ENCODE peak calls at places on chromosome 13, in nine cellular contexts. B, A, D, Y, Q, I, Z, F and W are unnamed samples.

GRCh38 chr13:45554604-45555109 is 60.9 kb downstream of the ERICH6B start:
- DNase-seq in B (no peak), Y (no peak), A (no peak), I (no peak), Z (no peak), Q (no peak), F (no peak), D (no peak), W (no peak)

GRCh38 chr13:80469841-80470378 is 129.0 kb upstream of the SPRY2 start:
- DNase-seq in A (no peak), B (no peak), Q (peak), I (peak), D (peak), Z (no peak), Y (peak), F (peak), W (no peak)

GRCh38 chr13:79642596-79642995 is 161.6 kb downstream of the NDFIP2 start:
- DNase-seq in Q (no peak), Z (no peak), A (no peak), Y (no peak), B (no peak), I (no peak), D (no peak), F (peak), W (no peak)

GRCh38 chr13:113669231-113669870 is 2.3 kb downstream of the GRK1 start:
- DNase-seq in A (no peak), I (no peak), Q (peak), B (no peak), Y (peak), Z (no peak), D (no peak), F (no peak), W (no peak)

GRCh38 chr13:97257228-97257755 is 35.2 kb downstream of the MBNL2 start:
- DNase-seq in Q (no peak), A (no peak), I (no peak), D (peak), Z (no peak), B (no peak), Y (no peak), F (no peak), W (no peak)

GRCh38 chr13:81773263-81773662 is 1432.3 kb upstream of the SPRY2 start:
- DNase-seq in Z (no peak), D (no peak), A (no peak), Q (no peak), B (no peak), Y (no peak), I (no peak), F (no peak), W (no peak)

GRCh38 chr13:113490496-113491417 is at the start of gene DCUN1D2:
- DNase-seq in A (peak), F (peak), D (peak), Y (peak), I (peak), Z (peak), B (peak), Q (peak), W (peak)

GRCh38 chr13:59269476-59269875 is 894.3 kb downstream of the DIAPH3 start:
- DNase-seq in A (no peak), B (no peak), Y (no peak), Z (no peak), D (no peak), F (peak), I (no peak), Q (no peak), W (no peak)

GRCh38 chr13:49810464-49810824 is 18.0 kb upstream of the KPNA3 start:
- DNase-seq in I (no peak), Q (no peak), D (no peak), Y (no peak), F (no peak), A (no peak), Z (no peak), B (no peak), W (no peak)

GRCh38 chr13:110281736-110282135 is 25.2 kb downstream of the COL4A1 start:
- DNase-seq in I (no peak), Z (no peak), D (no peak), A (no peak), B (no peak), F (no peak), Q (no peak), Y (no peak), W (no peak)

GRCh38 chr13:110280996-110281688 is 25.8 kb downstream of the COL4A1 start:
- DNase-seq in A (no peak), F (no peak), I (no peak), Y (no peak), B (no peak), Z (no peak), Q (no peak), D (no peak), W (no peak)

GRCh38 chr13:110279684-110280083 is 27.3 kb downstream of the COL4A1 start:
- DNase-seq in B (no peak), Z (no peak), Y (no peak), F (no peak), Q (peak), A (no peak), D (no peak), I (no peak), W (no peak)

GRCh38 chr13:110278859-110279258 is 28.1 kb downstream of the COL4A1 start:
- DNase-seq in F (no peak), D (no peak), I (no peak), Y (no peak), A (no peak), Q (peak), B (no peak), Z (no peak), W (no peak)

GRCh38 chr13:110280231-110280813 is 26.6 kb downstream of the COL4A1 start:
- DNase-seq in D (no peak), I (no peak), F (no peak), Q (no peak), Y (no peak), B (no peak), Z (no peak), A (no peak), W (no peak)
- TF ChIP-seq CTCF in D (no peak), I (no peak), F (no peak), Q (no peak), Y (no peak), B (no peak), Z (no peak), A (no peak), W (no peak)

DNA sequence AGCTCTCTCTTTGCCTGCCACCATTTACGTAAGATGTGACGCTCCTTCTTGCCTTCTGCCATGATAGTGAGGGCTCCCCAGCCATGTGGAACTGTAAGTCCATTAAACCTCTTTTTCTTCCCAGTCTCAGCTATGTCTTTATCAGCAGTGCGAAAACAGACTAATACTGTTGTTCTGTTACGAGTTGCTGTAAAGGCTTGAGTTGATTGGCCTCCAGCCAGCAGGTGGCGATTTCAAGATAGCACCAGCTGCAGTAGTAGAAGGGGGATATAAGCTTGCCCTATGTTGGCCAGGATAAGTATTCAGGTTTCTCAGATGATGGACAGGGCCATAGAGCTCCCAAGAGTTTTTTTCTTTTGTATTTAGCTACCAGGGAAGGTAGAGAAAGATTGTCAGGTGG is 385.5 kb downstream of the MZT1 start:
- DNase-seq in F (no peak), B (no peak), I (no peak), Y (no peak), D (no peak), Q (no peak), A (no peak), Z (no peak), W (no peak)
- TF ChIP-seq CTCF in F (no peak), B (no peak), I (no peak), Y (no peak), D (no peak), Q (no peak), A (no peak), Z (no peak), W (no peak)

GRCh38 chr13:38863536-38863935 is 127.1 kb downstream of the STOML3 start:
- DNase-seq in Z (no peak), Y (no peak), F (no peak), A (no peak), D (no peak), Q (no peak), I (no peak), B (no peak), W (no peak)

GRCh38 chr13:38868399-38868798 is 122.2 kb downstream of the STOML3 start:
- DNase-seq in A (no peak), Q (no peak), I (no peak), Y (no peak), B (no peak), D (no peak), F (no peak), Z (no peak), W (no peak)

GRCh38 chr13:38862443-38862842 is 128.2 kb downstream of the STOML3 start:
- DNase-seq in I (no peak), Q (no peak), F (no peak), D (no peak), A (no peak), B (peak), Z (no peak), Y (no peak), W (no peak)

GRCh38 chr13:38868870-38869269 is 121.8 kb downstream of the STOML3 start:
- DNase-seq in I (no peak), A (no peak), D (no peak), Q (no peak), F (no peak), Y (no peak), Z (no peak), B (no peak), W (no peak)

DNA sequence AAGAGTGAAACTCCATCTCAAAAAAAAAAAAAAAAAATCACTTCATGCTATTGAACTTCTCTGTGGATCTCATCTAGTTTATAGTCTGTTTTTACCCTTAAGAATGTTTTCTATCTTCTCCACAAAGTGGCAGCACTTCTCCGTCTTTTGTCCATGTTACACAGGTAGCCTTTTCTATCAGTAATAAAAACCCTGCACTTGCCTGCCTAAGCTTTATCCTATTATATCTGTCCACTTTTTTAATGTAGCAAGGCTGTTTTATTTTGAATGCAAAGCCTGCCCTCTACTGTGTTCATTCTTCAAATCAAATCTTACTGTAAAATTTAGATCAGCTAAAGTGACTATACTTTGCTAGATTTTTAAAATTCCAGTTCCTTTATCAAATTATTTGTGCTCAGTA is 124.0 kb downstream of the STOML3 start:
- DNase-seq in D (peak), Y (no peak), Z (no peak), F (no peak), I (peak), A (no peak), Q (no peak), B (no peak), W (no peak)
- TF ChIP-seq CTCF in D (peak), Y (no peak), Z (no peak), F (no peak), I (no peak), A (no peak), Q (no peak), B (no peak), W (no peak)

GRCh38 chr13:94716016-94716415 is 3.7 kb upstream of the SOX21 start:
- DNase-seq in I (no peak), Q (no peak), Z (no peak), F (peak), A (no peak), B (no peak), D (no peak), Y (no peak), W (no peak)
- TF ChIP-seq CTCF in I (peak), Q (no peak), Z (peak), F (peak), A (no peak), B (no peak), D (peak), Y (no peak), W (peak)

DNA sequence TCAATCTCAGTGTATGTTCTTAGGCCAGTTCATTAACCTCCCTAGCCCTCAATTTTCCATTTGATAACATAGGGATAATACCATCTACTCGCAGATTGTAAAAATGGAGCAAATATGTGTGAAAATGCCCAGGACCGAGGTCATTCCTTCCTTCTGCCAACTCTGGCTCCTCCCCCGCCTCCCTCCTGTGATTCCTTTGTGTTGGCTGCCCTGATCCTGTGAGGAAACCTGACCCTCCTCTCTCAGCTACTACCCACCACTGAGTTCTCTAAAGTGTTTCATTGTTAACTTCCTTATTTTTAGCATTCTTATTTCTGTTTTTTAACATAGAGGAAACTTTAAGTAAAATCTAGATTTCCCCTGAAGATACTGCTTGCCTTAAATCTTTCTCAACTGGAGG is 21.6 kb upstream of the FBXL3 start:
- DNase-seq in Q (no peak), D (no peak), I (no peak), A (no peak), Y (no peak), Z (no peak), B (no peak), F (no peak), W (no peak)
- TF ChIP-seq CTCF in Q (no peak), D (no peak), I (no peak), A (no peak), Y (no peak), Z (no peak), B (no peak), F (no peak), W (no peak)

GRCh38 chr13:72648513-72649065 is 78.8 kb downstream of the MZT1 start:
- DNase-seq in Z (peak), I (no peak), D (peak), A (no peak), F (no peak), Y (no peak), Q (no peak), B (no peak), W (no peak)
- TF ChIP-seq CTCF in Z (peak), I (no peak), D (no peak), A (no peak), F (no peak), Y (no peak), Q (no peak), B (no peak), W (no peak)

DNA sequence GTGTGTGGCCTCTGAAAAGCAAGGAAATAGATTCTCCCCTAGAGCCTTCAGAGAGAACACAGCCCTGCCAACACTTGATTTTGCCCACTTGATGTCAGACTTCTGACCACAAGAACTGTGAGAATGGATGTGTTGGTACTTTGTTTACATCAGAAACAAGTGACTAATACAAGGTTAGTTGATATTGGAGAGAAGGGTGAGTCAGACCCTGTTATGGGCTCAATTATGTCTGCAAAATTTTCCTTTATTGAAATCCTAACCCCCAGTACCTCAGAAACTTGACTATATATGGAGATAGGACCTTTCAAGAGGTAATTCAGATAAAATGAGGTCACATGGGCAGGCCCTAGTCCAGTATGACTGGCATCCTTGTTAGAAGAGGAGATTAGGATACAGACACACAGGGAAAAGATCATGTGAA is 226.7 kb downstream of the RFC3 start:
- DNase-seq in A (no peak), Y (peak), I (peak), Z (no peak), B (no peak), F (peak), D (peak), Q (no peak), W (no peak)
- TF ChIP-seq CTCF in A (no peak), Y (no peak), I (no peak), Z (no peak), B (no peak), F (no peak), D (no peak), Q (no peak), W (no peak)

DNA sequence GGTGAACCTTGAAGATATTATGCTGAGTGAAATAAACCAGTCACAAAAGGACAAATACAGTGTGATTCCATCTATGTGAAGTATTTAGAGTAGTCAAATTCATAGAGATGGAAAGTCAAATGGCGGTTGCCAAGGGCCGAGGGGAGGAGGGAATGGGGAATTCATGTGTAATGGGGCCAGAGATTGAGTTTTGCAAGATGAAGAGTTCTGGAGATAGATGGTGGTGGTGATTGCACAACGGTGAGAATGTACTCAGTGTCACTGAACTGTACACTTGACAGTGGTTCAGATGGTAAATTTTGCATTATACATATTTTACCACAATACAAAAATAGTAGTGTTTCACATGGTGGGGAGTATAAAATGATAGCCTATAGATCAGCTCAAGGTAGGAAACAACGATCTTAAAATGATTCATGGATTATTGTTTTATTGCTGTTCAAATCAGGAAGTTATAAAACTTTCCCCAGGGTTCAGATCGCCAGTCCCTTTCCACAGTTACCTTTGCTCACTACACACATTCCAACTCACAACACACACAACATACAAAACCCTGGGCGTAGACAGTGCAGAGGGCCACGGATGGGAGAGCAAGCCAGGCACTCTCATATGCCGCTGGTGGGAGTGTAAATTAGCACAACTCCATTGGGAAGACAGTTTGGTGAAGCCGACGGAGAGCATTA is 219.9 kb downstream of the ZIC5 start:
- DNase-seq in Z (no peak), D (no peak), F (no peak), Y (no peak), Q (peak), I (no peak), B (no peak), A (no peak), W (no peak)
- TF ChIP-seq CTCF in Z (no peak), D (no peak), F (no peak), Y (no peak), Q (no peak), I (no peak), B (no peak), A (no peak), W (no peak)

GRCh38 chr13:28657784-28658538 is 969 bp upstream of the POMP start:
- DNase-seq in F (peak), D (peak), I (peak), Y (no peak), A (no peak), Q (no peak), B (peak), Z (no peak), W (no peak)
- TF ChIP-seq CTCF in F (peak), D (no peak), I (peak), Y (peak), A (no peak), Q (no peak), B (no peak), Z (no peak), W (no peak)

GRCh38 chr13:110812111-110812868 is 98.8 kb downstream of the ING1 start:
- DNase-seq in A (no peak), D (no peak), F (peak), B (no peak), I (peak), Q (no peak), Y (no peak), Z (no peak), W (no peak)
- TF ChIP-seq CTCF in A (no peak), D (no peak), F (no peak), B (no peak), I (peak), Q (no peak), Y (no peak), Z (peak), W (no peak)